ENCODE peak calls at places on chromosome 1, in four cellular contexts. I, P, D and V are unnamed samples.
A peak's percentile ranks its signal among the peaks of the same experiment; 100 is the strongest.

GRCh38 chr1:174912243-174912642 is 87.5 kb upstream of the CACYBP start:
- DNase-seq in I (no peak), P (no peak), D (no peak), V (no peak)

GRCh38 chr1:150764617-150765090 is 924 bp downstream of the CTSS start:
- DNase-seq in I (peak; percentile 73), P (no peak), D (no peak), V (no peak)

GRCh38 chr1:30407030-30407861 is 316.1 kb downstream of the MATN1 start:
- DNase-seq in I (no peak), P (peak; percentile 70), D (no peak), V (peak; percentile 61)

GRCh38 chr1:199272690-199273089 is 633.9 kb downstream of the PTPRC start:
- DNase-seq in I (peak; percentile 59), P (peak; percentile 91), D (peak; percentile 72), V (no peak)

GRCh38 chr1:4394366-4394765 is 260.0 kb upstream of the AJAP1 start:
- DNase-seq in I (no peak), P (no peak), D (no peak), V (no peak)

GRCh38 chr1:196501760-196502428 is 106.3 kb downstream of the KCNT2 start:
- DNase-seq in I (no peak), P (no peak), D (no peak), V (no peak)

GRCh38 chr1:226654046-226654445 is 85.0 kb downstream of the ITPKB start:
- DNase-seq in I (no peak), P (no peak), D (no peak), V (no peak)

GRCh38 chr1:238558156-238558555 is 667.4 kb upstream of the ZP4 start:
- DNase-seq in I (no peak), P (no peak), D (no peak), V (no peak)

GRCh38 chr1:88649932-88650331 is 34.1 kb upstream of the PKN2 start:
- DNase-seq in I (no peak), P (no peak), D (no peak), V (no peak)

GRCh38 chr1:11929849-11930248 is 3.6 kb upstream of the KIAA2013 start:
- DNase-seq in I (peak; percentile 88), P (no peak), D (peak; percentile 48), V (no peak)

GRCh38 chr1:109718495-109718894 is 6.4 kb downstream of the GSTM5 start:
- DNase-seq in I (no peak), P (no peak), D (peak; percentile 14), V (no peak)

GRCh38 chr1:43614211-43614610 is 35.7 kb upstream of the KDM4A start:
- DNase-seq in I (no peak), P (no peak), D (no peak), V (no peak)

GRCh38 chr1:151326619-151327222 is 495 bp downstream of the PI4KB start:
- DNase-seq in I (no peak), P (no peak), D (peak; percentile 53), V (no peak)

GRCh38 chr1:44807364-44808062 is 362 bp upstream of the DYNLT4 start:
- DNase-seq in I (peak; percentile 100), P (peak; percentile 97), D (peak; percentile 98), V (no peak)

GRCh38 chr1:11324562-11324961 is 51.6 kb downstream of the UBIAD1 start:
- DNase-seq in I (no peak), P (no peak), D (no peak), V (no peak)

GRCh38 chr1:57637155-57637554 is 213.3 kb upstream of the DAB1 start:
- DNase-seq in I (no peak), P (no peak), D (no peak), V (no peak)

GRCh38 chr1:22636927-22637326 is 499 bp downstream of the C1QA start:
- DNase-seq in I (no peak), P (no peak), D (no peak), V (no peak)

GRCh38 chr1:200409203-200409760 is 554 bp downstream of the ZNF281 start:
- DNase-seq in I (no peak), P (no peak), D (no peak), V (peak; percentile 70)

GRCh38 chr1:94855307-94855700 is 35.1 kb downstream of the SLC44A3 start:
- DNase-seq in I (no peak), P (no peak), D (no peak), V (no peak)

GRCh38 chr1:215728206-215728605 is 161.1 kb downstream of the KCTD3 start:
- DNase-seq in I (no peak), P (no peak), D (no peak), V (no peak)

GRCh38 chr1:101365881-101366280 is 129.1 kb downstream of the S1PR1 start:
- DNase-seq in I (no peak), P (no peak), D (no peak), V (no peak)

GRCh38 chr1:241838831-241839365 is 9.1 kb upstream of the EXO1 start:
- DNase-seq in I (no peak), P (no peak), D (no peak), V (no peak)

GRCh38 chr1:181097242-181097641 is 8.7 kb downstream of the IER5 start:
- DNase-seq in I (no peak), P (no peak), D (no peak), V (no peak)

GRCh38 chr1:222732216-222733159 is 4.5 kb upstream of the FAM177B start:
- DNase-seq in I (no peak), P (no peak), D (no peak), V (no peak)

GRCh38 chr1:201511925-201512539 is 5.1 kb upstream of the CSRP1 start:
- DNase-seq in I (no peak), P (no peak), D (peak; percentile 83), V (no peak)

GRCh38 chr1:119209943-119210342 is 69.5 kb upstream of the WARS2 start:
- DNase-seq in I (no peak), P (no peak), D (no peak), V (no peak)

GRCh38 chr1:109803901-109804331 is 40.2 kb upstream of the EPS8L3 start:
- DNase-seq in I (no peak), P (no peak), D (no peak), V (no peak)

GRCh38 chr1:237901284-237901870 is 10.7 kb upstream of the ZP4 start:
- DNase-seq in I (no peak), P (no peak), D (no peak), V (no peak)

GRCh38 chr1:154104433-154105082 is 50.3 kb downstream of the NUP210L start:
- DNase-seq in I (no peak), P (no peak), D (no peak), V (no peak)
- TF ChIP-seq CTCF in I (no peak), P (no peak), D (no peak), V (no peak)

GRCh38 chr1:168610111-168610510 is 33.7 kb downstream of the XCL1 start:
- DNase-seq in I (no peak), P (no peak), D (no peak), V (no peak)
- TF ChIP-seq CTCF in I (no peak), P (no peak), D (no peak), V (no peak)

GRCh38 chr1:204072951-204073836 is at the start of gene SOX13:
- DNase-seq in I (no peak), P (peak; percentile 93), D (peak; percentile 87), V (no peak)
- TF ChIP-seq CTCF in I (no peak), P (peak; percentile 30), D (no peak), V (peak; percentile 20)

DNA sequence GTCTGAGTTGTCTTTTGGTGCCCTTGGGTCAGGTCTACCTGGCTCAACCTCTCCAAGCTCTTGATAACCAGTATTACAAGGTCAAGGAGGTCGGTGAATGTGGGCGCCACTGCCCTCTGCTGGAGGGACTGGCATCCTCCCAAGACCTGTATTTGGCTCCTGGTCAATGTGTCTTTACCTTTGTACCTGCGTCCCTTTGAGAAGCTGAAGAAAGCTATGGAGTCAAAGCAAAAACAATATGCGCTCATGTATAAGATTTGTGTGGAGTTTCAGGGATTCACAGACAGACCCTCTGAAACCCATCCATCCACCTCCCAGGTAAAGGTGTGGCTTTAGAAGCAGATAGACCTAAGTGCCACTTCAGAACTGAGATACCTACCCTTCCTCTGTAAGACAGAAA is 61.8 kb upstream of the NBL1 start:
- DNase-seq in I (no peak), P (no peak), D (peak; percentile 78), V (no peak)
- TF ChIP-seq CTCF in I (peak; percentile 65), P (peak; percentile 47), D (peak; percentile 67), V (peak; percentile 72)

DNA sequence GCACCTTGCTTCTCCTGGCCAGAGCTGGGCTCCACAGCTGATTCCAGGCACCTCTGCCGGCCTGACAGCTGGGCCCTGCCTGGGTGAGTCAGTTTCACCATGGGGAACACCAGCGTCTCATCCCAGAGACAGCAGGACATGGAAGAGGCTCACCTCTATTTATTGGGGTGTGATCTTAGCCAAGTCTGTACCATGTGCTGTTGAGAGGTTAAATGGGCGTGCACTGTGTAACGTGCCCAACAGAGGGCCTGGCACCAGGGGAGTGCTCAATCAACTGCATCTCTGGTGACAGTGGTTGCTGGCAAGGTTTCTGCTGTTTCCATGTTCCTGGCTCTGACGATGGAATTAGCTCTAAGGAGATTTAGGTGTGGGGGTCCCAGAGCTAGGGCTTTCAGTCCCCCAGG is 890 bp downstream of the CPLANE2 start:
- DNase-seq in I (no peak), P (no peak), D (peak; percentile 53), V (no peak)
- TF ChIP-seq CTCF in I (peak; percentile 11), P (peak; percentile 26), D (peak; percentile 14), V (peak; percentile 46)

DNA sequence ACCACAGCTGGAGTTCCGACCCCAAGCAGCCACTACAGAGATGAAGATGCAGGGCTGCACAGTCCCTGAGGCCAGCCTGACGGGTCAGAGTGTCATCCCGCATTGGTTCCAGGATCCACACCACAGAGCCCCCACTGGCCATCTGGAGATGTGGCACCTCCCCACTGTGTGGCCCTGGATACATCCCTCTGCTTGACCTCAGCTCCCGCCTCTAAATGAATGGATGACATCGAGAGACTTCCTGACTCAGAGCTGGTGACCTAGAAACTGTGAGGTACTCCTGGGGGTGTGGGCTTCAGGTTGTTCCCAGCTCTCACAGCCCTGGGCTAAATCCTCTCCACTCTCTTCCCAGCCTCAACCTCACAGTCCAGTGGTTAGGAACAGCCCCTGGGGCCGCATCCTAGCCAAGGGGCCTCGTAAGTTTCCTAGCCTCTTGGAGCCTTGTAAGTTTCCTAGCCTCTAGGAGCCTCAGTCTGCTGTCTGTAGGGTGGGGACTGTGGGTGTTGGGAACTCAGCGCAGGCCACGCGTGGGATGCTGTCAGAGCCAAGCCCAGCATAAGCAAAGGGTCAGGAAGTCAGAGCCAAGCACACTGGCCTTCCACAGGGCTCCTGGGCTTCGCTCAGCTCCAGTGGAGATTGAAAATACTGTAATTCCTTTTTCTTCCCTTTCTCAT is 87.5 kb upstream of the RUNX3 start:
- DNase-seq in I (no peak), P (no peak), D (no peak), V (no peak)
- TF ChIP-seq CTCF in I (no peak), P (no peak), D (no peak), V (no peak)

GRCh38 chr1:14782741-14783591 is 184.5 kb downstream of the KAZN start:
- DNase-seq in I (no peak), P (no peak), D (no peak), V (no peak)
- TF ChIP-seq CTCF in I (peak; percentile 18), P (peak; percentile 32), D (no peak), V (peak; percentile 43)

GRCh38 chr1:233965856-233966255 is 61.4 kb downstream of the SLC35F3 start:
- DNase-seq in I (no peak), P (no peak), D (no peak), V (no peak)
- TF ChIP-seq CTCF in I (no peak), P (no peak), D (no peak), V (no peak)